ENCODE peak calls at places on chromosomes 7 and 10, in nine cellular contexts. I is tibial artery; K is IMR-90; G is MM.1S; Z is mammary epithelial cell; X is CD8-positive, alpha-beta T cell; C is heart left ventricle; V is gastrocnemius medialis; R is aorta. W is an unnamed sample. For H3K36me3 and H3K27me3, the result is how much of the 10 kb centered on the place peaks cover.

GRCh38 chr10:23031318-23031717 is 64.1 kb upstream of the MSRB2 start:
- DNase-seq in Z (no peak), G (no peak), I (no peak), V (no peak), K (no peak), X (no peak), C (no peak), R (no peak), W (no peak)

GRCh38 chr7:47571355-47572100 is 10.4 kb downstream of the TNS3 start:
- DNase-seq in R (peak), X (no peak), Z (peak), C (peak), K (peak), I (peak), V (no peak), G (peak), W (no peak)

GRCh38 chr7:25777969-25778767 is 373.8 kb upstream of the NFE2L3 start:
- DNase-seq in G (no peak), K (no peak), I (no peak), Z (no peak), V (peak), C (no peak), X (no peak), R (no peak), W (no peak)

GRCh38 chr7:134016223-134016941 is 110.8 kb upstream of the LRGUK start:
- DNase-seq in I (no peak), R (no peak), G (no peak), X (no peak), Z (peak), C (peak), K (peak), V (no peak), W (no peak)

GRCh38 chr10:62308101-62308500 is 39.5 kb upstream of the RTKN2 start:
- DNase-seq in X (no peak), K (peak), I (no peak), V (no peak), Z (no peak), G (no peak), R (no peak), C (no peak), W (no peak)

GRCh38 chr7:96993453-96993865 is 11.9 kb upstream of the DLX6 start:
- DNase-seq in G (no peak), C (no peak), X (no peak), K (no peak), V (no peak), R (no peak), I (no peak), Z (no peak), W (no peak)

GRCh38 chr10:106942035-106942662 is 222.4 kb downstream of the SORCS1 start:
- DNase-seq in C (no peak), K (no peak), Z (no peak), X (no peak), G (no peak), I (no peak), V (no peak), R (no peak), W (no peak)

GRCh38 chr7:40918701-40919271 is 784.0 kb downstream of the SUGCT start:
- DNase-seq in C (no peak), V (no peak), I (no peak), X (no peak), Z (peak), K (peak), R (no peak), G (no peak), W (no peak)

GRCh38 chr10:3249292-3249889 is 76.8 kb upstream of the PITRM1 start:
- DNase-seq in X (no peak), G (no peak), R (no peak), Z (no peak), I (no peak), C (no peak), K (no peak), V (no peak), W (no peak)

GRCh38 chr10:51156913-51157312 is 82.6 kb downstream of the PRKG1 start:
- DNase-seq in I (no peak), C (no peak), X (no peak), K (peak), V (no peak), Z (peak), G (no peak), R (no peak), W (no peak)

DNA sequence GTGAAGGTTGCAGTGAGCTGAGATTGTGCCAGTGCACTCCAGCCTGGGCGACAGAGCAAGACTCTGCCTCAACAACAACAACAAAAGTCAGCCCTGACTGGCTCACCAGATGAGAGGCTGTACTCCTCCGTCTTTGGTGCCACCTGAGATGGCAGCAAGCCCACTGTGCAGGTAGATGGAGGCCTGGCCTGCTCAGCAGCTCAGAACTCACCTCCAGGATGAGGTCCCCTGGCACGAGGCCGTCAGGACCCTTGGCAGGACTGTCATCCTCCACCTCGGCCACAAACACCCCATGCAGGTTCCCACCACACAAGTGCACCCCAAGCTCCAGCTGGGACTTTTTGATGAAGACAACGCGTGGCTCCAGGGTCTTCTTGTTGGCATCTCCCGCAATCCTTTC is 117.2 kb downstream of the DLG5 start:
- DNase-seq in V (no peak), X (no peak), I (no peak), R (no peak), G (no peak), K (no peak), Z (no peak), C (no peak), W (no peak)
- H3K36me3 ChIP-seq in V (under half), X (under half), I (half or more), R (under half), G (under half), K (half or more), Z (under half), C (half or more), W (under half)

GRCh38 chr10:113552014-113552413 is 839 bp upstream of the HABP2 start:
- DNase-seq in K (no peak), V (no peak), X (no peak), Z (peak), I (no peak), R (no peak), C (no peak), G (no peak), W (no peak)

GRCh38 chr10:113550365-113550764 is 2.5 kb upstream of the HABP2 start:
- DNase-seq in Z (peak), V (no peak), K (peak), I (no peak), X (no peak), C (no peak), R (no peak), G (no peak), W (no peak)

GRCh38 chr10:113554214-113554613 is 1.4 kb downstream of the HABP2 start:
- DNase-seq in G (no peak), V (no peak), I (no peak), X (no peak), R (no peak), Z (no peak), K (no peak), C (no peak), W (no peak)

GRCh38 chr10:113553149-113553548 is 296 bp downstream of the HABP2 start:
- DNase-seq in K (no peak), Z (no peak), R (no peak), V (peak), C (no peak), I (no peak), X (no peak), G (no peak), W (no peak)

GRCh38 chr10:113552723-113553122 is at the start of gene HABP2:
- DNase-seq in R (no peak), C (no peak), I (no peak), K (no peak), Z (no peak), G (no peak), X (no peak), V (no peak), W (no peak)
- H3K27me3 ChIP-seq in R (under half), C (under half), I (under half), K (under half), Z (under half), G (under half), X (under half), V (under half), W (under half)

DNA sequence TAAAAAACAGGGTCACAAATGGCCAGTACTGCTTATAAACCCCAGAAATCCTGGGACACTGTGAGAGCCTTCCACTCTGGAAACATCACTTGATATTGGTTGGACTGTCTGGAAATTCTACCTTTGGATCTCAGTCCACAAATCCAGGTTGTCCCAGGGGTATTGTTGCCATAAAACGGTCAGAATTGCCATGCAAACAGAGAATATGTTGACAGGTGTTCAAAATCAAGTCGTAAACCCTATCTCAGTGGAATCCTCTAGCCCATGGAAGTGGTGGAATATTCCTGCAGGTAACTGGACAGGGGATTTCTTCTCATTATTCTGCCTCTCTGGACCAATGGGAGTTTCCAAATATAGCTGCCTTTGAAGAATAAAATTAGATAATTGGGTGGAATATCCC is 31.2 kb upstream of the KCTD7 start:
- DNase-seq in X (no peak), Z (no peak), K (no peak), C (no peak), I (no peak), V (no peak), G (no peak), R (no peak), W (no peak)
- H3K27ac ChIP-seq in X (no peak), Z (no peak), K (no peak), C (no peak), I (no peak), V (no peak), G (no peak), R (no peak), W (no peak)

DNA sequence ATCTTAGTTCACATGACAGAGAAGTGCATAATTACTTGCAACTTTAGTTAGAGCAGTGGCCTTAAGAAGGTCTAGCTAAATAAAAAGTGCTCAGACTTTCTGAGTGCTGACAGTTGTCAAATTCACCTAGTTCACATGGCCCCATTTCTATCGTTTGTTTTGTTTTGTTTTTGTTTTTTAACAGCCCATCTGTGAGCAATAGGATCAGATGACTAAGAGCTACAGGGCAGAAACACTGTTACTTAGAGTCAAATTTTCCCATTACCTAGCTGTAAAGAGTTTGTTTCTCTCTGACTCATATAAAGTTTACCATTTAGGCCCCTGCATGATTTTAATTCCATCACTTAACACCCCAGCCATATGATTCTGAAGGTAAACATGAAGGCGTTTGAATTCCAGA is 18.8 kb downstream of the CAV1 start:
- DNase-seq in I (no peak), R (no peak), K (peak), X (no peak), V (no peak), C (no peak), G (no peak), Z (peak), W (no peak)
- H3K36me3 ChIP-seq in I (under half), R (under half), K (under half), X (under half), V (under half), C (half or more), G (under half), Z (half or more), W (under half)

DNA sequence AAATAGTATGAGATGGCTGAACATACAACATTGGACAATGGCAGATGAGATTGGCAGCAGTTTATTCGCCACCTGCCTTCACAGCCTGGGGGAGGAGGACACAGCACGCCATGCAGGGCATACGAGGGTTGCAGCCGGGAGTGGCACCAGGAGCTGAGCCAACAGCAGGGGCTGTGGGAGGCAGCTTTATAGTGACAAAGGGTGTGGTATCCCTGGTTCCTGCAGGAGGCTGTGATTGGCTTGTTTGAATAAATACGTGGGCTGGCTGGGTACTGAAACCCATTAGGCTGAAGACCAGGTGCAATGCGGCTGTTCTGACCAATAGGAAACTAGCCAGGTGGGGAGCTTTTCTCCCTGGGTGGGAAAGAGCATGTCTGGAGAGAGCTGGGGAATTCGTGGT is 68.9 kb upstream of the LEP start:
- DNase-seq in R (no peak), K (no peak), Z (no peak), C (no peak), V (no peak), I (peak), G (no peak), X (no peak), W (no peak)
- H3K27me3 ChIP-seq in R (under half), K (half or more), Z (under half), C (under half), V (under half), I (half or more), G (under half), X (under half), W (under half)

DNA sequence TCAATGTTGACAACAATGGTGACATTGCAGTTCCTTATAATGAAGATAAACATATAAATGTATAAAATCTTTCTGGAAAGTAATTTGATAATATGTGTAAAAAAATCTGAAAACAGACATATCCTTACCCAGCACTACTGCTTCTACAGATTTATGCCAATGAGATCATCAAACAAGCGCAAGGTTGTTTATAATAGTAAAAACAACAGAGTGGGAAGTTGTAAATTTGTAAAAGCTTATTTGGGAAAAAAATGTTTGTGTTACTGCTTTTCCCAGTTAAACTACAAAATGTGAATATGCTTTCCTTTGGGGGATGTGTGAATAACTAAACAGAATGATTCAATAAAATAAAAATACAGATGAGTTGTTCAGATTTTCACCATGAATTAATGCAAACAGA is 82.2 kb downstream of the USP6NL start:
- DNase-seq in R (no peak), K (no peak), I (no peak), C (no peak), G (no peak), Z (no peak), X (no peak), V (no peak), W (no peak)
- H3K27ac ChIP-seq in R (no peak), K (no peak), I (no peak), C (peak), G (no peak), Z (peak), X (no peak), V (no peak), W (no peak)

DNA sequence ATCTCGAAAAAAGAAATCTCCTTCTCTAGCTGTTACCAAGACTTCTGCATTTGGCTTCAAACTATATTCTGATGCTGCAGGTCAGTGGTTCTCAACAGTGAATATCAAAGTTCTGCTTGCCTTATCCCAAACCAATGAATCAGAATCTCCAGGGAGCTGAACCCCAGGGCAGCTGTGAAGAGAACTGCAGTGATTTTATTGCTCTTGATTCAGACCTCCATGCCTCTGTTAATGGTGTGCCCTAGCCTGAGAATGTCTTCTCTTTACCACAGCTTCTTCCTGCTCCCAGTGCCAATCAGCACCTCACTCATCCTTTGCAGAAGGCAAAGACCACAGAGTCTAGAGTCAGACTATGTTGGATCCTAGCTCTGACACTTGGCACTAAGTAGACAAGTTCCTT is 46.2 kb upstream of the MRLN start:
- DNase-seq in G (no peak), K (no peak), C (no peak), V (no peak), R (no peak), I (no peak), Z (no peak), X (no peak), W (no peak)
- H3K36me3 ChIP-seq in G (under half), K (under half), C (half or more), V (under half), R (under half), I (half or more), Z (under half), X (under half), W (under half)

GRCh38 chr7:149761307-149761706 is 12.1 kb downstream of the ZNF467 start:
- DNase-seq in C (no peak), G (no peak), K (no peak), X (no peak), Z (no peak), I (no peak), V (no peak), R (no peak), W (no peak)
- H3K27me3 ChIP-seq in C (under half), G (under half), K (under half), X (under half), Z (under half), I (under half), V (under half), R (under half), W (under half)